ENCODE peak calls at places on chromosomes 7 and 10, in seven cellular contexts. I is fibroblast of lung, D is H1, O is HCT116, S is OCI-LY7, X is H9, G is MM.1S. Y is an unnamed sample.

GRCh38 chr10:62811159-62811875 is 4.8 kb downstream of the EGR2 start:
- DNase-seq in D (no peak), S (no peak), G (no peak), O (no peak), I (no peak), X (no peak), Y (no peak)

GRCh38 chr7:105800849-105801534 is 75.4 kb downstream of the ATXN7L1 start:
- DNase-seq in D (no peak), X (no peak), I (no peak), S (no peak), G (no peak), O (no peak), Y (no peak)

GRCh38 chr7:80412842-80413241 is 99.0 kb downstream of the GNAT3 start:
- DNase-seq in O (no peak), I (peak; percentile 42), G (no peak), D (no peak), S (no peak), X (no peak), Y (no peak)

GRCh38 chr7:24907311-24907886 is 72.6 kb downstream of the OSBPL3 start:
- DNase-seq in X (no peak), D (no peak), I (peak; percentile 40), O (peak; percentile 65), G (no peak), S (no peak), Y (no peak)

GRCh38 chr7:105880571-105881330 is 4.4 kb upstream of the ATXN7L1 start:
- DNase-seq in S (no peak), I (no peak), O (no peak), D (no peak), X (no peak), G (no peak), Y (no peak)

GRCh38 chr10:78316451-78316931 is 282.8 kb downstream of the RPS24 start:
- DNase-seq in I (peak; percentile 34), D (peak; percentile 31), X (no peak), S (no peak), G (no peak), O (no peak), Y (peak; percentile 53)

GRCh38 chr10:79628988-79629954 is 18.5 kb downstream of the SFTPA1 start:
- DNase-seq in O (no peak), D (no peak), I (no peak), X (no peak), G (no peak), S (no peak), Y (no peak)

GRCh38 chr10:110717830-110718595 is 73.9 kb downstream of the RBM20 start:
- DNase-seq in X (no peak), D (no peak), S (peak; percentile 60), G (no peak), O (no peak), I (no peak), Y (no peak)

GRCh38 chr10:110967009-110967630 is 47.7 kb downstream of the SHOC2 start:
- DNase-seq in D (no peak), O (no peak), G (no peak), S (no peak), X (no peak), I (no peak), Y (no peak)

GRCh38 chr7:98057157-98057556 is 49.5 kb upstream of the LMTK2 start:
- DNase-seq in D (no peak), I (no peak), S (no peak), G (no peak), O (no peak), X (no peak), Y (no peak)

GRCh38 chr10:25725917-25726716 is 207.9 kb upstream of the MYO3A start:
- DNase-seq in S (peak; percentile 65), I (peak; percentile 50), X (peak; percentile 60), D (no peak), G (peak; percentile 68), O (peak; percentile 35), Y (peak; percentile 79)

GRCh38 chr7:142808802-142809583 is 38.2 kb downstream of the PRSS2 start:
- DNase-seq in I (no peak), O (no peak), D (no peak), S (peak; percentile 99), G (peak; percentile 100), X (no peak), Y (no peak)

GRCh38 chr10:82742478-82742877 is 867.5 kb downstream of the NRG3 start:
- DNase-seq in O (no peak), X (no peak), D (no peak), G (no peak), I (peak; percentile 11), S (no peak), Y (peak; percentile 17)

GRCh38 chr10:88800152-88801125 is 2.1 kb upstream of the LIPM start:
- DNase-seq in S (no peak), I (peak; percentile 21), D (no peak), X (no peak), O (no peak), G (no peak), Y (no peak)

GRCh38 chr7:112546723-112547513 is 66.1 kb downstream of the LSMEM1 start:
- DNase-seq in G (no peak), I (no peak), S (peak; percentile 9), D (no peak), X (peak; percentile 62), O (no peak), Y (no peak)

GRCh38 chr10:97781541-97782331 is 9.9 kb upstream of the SFRP5 start:
- DNase-seq in I (no peak), O (no peak), G (no peak), D (no peak), X (no peak), S (no peak), Y (no peak)

GRCh38 chr10:110426294-110427153 is 71.2 kb upstream of the DUSP5 start:
- DNase-seq in O (no peak), I (peak; percentile 78), S (peak; percentile 49), D (no peak), G (no peak), X (no peak), Y (no peak)

GRCh38 chr7:137151056-137151731 is 192.3 kb downstream of the PTN start:
- DNase-seq in O (no peak), S (no peak), I (peak; percentile 45), D (no peak), X (no peak), G (no peak), Y (peak; percentile 51)

GRCh38 chr10:88971668-88972067 is 18.9 kb upstream of the FAS start:
- DNase-seq in I (peak; percentile 72), O (no peak), X (no peak), D (no peak), G (no peak), S (no peak), Y (no peak)

GRCh38 chr7:98225913-98226614 is 14.8 kb downstream of the BHLHA15 start:
- DNase-seq in S (no peak), O (no peak), I (no peak), D (no peak), G (no peak), X (no peak), Y (no peak)

GRCh38 chr7:73742338-73742752 is 3.7 kb upstream of the ABHD11 start:
- DNase-seq in D (peak; percentile 74), O (no peak), X (peak; percentile 80), S (no peak), G (no peak), I (no peak), Y (peak; percentile 73)

GRCh38 chr7:40649247-40649646 is 514.4 kb downstream of the SUGCT start:
- DNase-seq in G (no peak), D (no peak), X (no peak), O (no peak), S (no peak), I (no peak), Y (no peak)

GRCh38 chr10:127148066-127148932 is 48.1 kb downstream of the INSYN2A start:
- DNase-seq in G (no peak), D (no peak), O (peak; percentile 80), S (no peak), I (peak; percentile 88), X (no peak), Y (no peak)

GRCh38 chr7:81013036-81013435 is 94.2 kb upstream of the SEMA3C start:
- DNase-seq in X (no peak), S (no peak), O (peak; percentile 76), I (peak; percentile 72), G (no peak), D (no peak), Y (peak; percentile 19)

GRCh38 chr7:154672659-154673415 is 330.1 kb downstream of the PAXIP1 start:
- DNase-seq in D (no peak), X (no peak), G (no peak), O (no peak), S (no peak), I (no peak), Y (no peak)

GRCh38 chr10:33249659-33250058 is 84.8 kb downstream of the NRP1 start:
- DNase-seq in X (no peak), S (no peak), D (no peak), G (no peak), O (no peak), I (no peak), Y (no peak)

GRCh38 chr10:18455086-18455884 is 196.1 kb downstream of the NSUN6 start:
- DNase-seq in D (no peak), G (no peak), I (no peak), O (no peak), X (no peak), S (no peak), Y (no peak)

GRCh38 chr7:38318803-38319416 is 45.5 kb upstream of the TARP start:
- DNase-seq in S (peak; percentile 88), G (peak; percentile 61), X (peak; percentile 81), I (peak; percentile 73), D (no peak), O (peak; percentile 40), Y (peak; percentile 76)

GRCh38 chr7:98250789-98251188 is 1.2 kb downstream of the TECPR1 start:
- DNase-seq in D (no peak), O (no peak), I (no peak), S (peak; percentile 78), G (peak; percentile 67), X (no peak), Y (no peak)

GRCh38 chr10:80075781-80076180 is 2.7 kb upstream of the TMEM254 start:
- DNase-seq in G (no peak), O (no peak), X (no peak), I (no peak), D (no peak), S (no peak), Y (no peak)

GRCh38 chr7:101784275-101785127 is 32.9 kb upstream of the CUX1 start:
- DNase-seq in I (no peak), G (no peak), D (no peak), O (no peak), S (no peak), X (no peak), Y (no peak)
- H4K20me1 ChIP-seq in I (no peaks in the 10 kb centered on the region), G (no peaks in the 10 kb centered on the region), D (no peaks in the 10 kb centered on the region), O (no peaks in the 10 kb centered on the region), S (no peaks in the 10 kb centered on the region), X (no peaks in the 10 kb centered on the region), Y (no peaks in the 10 kb centered on the region)

GRCh38 chr7:4709187-4709586 is 27.1 kb downstream of the FOXK1 start:
- DNase-seq in G (no peak), I (no peak), O (no peak), D (peak; percentile 50), X (peak; percentile 56), S (no peak), Y (no peak)
- H4K20me1 ChIP-seq in G (no peaks in the 10 kb centered on the region), I (no peaks in the 10 kb centered on the region), O (peaks cover 9% of the 10 kb centered on the region), D (peaks cover 47% of the 10 kb centered on the region), X (no peaks in the 10 kb centered on the region), S (peaks cover 5% of the 10 kb centered on the region), Y (peaks cover 58% of the 10 kb centered on the region)

GRCh38 chr7:1694981-1695511 is 25.0 kb downstream of the ELFN1 start:
- DNase-seq in X (peak; percentile 39), S (no peak), I (no peak), G (no peak), D (peak; percentile 47), O (no peak), Y (no peak)
- H4K20me1 ChIP-seq in X (no peaks in the 10 kb centered on the region), S (no peaks in the 10 kb centered on the region), I (no peaks in the 10 kb centered on the region), G (no peaks in the 10 kb centered on the region), D (no peaks in the 10 kb centered on the region), O (no peaks in the 10 kb centered on the region), Y (no peaks in the 10 kb centered on the region)

GRCh38 chr7:4683043-4683883 is 1.2 kb downstream of the FOXK1 start:
- DNase-seq in I (peak; percentile 25), D (no peak), X (no peak), G (no peak), S (no peak), O (no peak), Y (no peak)
- H4K20me1 ChIP-seq in I (no peaks in the 10 kb centered on the region), D (peaks cover 7% of the 10 kb centered on the region), X (no peaks in the 10 kb centered on the region), G (peaks cover 6% of the 10 kb centered on the region), S (peaks cover 21% of the 10 kb centered on the region), O (peaks cover 9% of the 10 kb centered on the region), Y (peaks cover 46% of the 10 kb centered on the region)

Y was measured in hepatocyte.